ENCODE peak calls at places on chromosomes 7 and 10, in nine cellular contexts. One of them, this sample, is unnamed.
A peak's percentile ranks its signal among the peaks of the same experiment; 100 is the strongest.

GRCh38 chr10:112834661-112835060 is 115.4 kb upstream of the TCF7L2 start:
- DNase-seq in left lung: no peak
- DNase-seq in heart right ventricle: no peak
- DNase-seq in NB4: no peak
- DNase-seq in cardiac muscle cell: no peak
- DNase-seq in pancreas: no peak
- DNase-seq in foreskin fibroblast: no peak
- DNase-seq in right lobe of liver: no peak
- DNase-seq in Caco-2: no peak
- DNase-seq in this sample: no peak

GRCh38 chr7:98836811-98837631 is 32.8 kb downstream of the TMEM130 start:
- DNase-seq in left lung: no peak
- DNase-seq in Caco-2: peak; percentile 72
- DNase-seq in foreskin fibroblast: no peak
- DNase-seq in NB4: peak; percentile 71
- DNase-seq in right lobe of liver: no peak
- DNase-seq in heart right ventricle: peak; percentile 25
- DNase-seq in pancreas: peak; percentile 29
- DNase-seq in cardiac muscle cell: peak; percentile 38
- DNase-seq in this sample: peak; percentile 32

GRCh38 chr7:28678421-28678965 is 266.2 kb downstream of the CREB5 start:
- DNase-seq in foreskin fibroblast: no peak
- DNase-seq in NB4: no peak
- DNase-seq in right lobe of liver: no peak
- DNase-seq in left lung: no peak
- DNase-seq in cardiac muscle cell: peak; percentile 6
- DNase-seq in pancreas: no peak
- DNase-seq in heart right ventricle: no peak
- DNase-seq in Caco-2: no peak
- DNase-seq in this sample: peak; percentile 31

GRCh38 chr10:61175331-61175730 is 231.3 kb upstream of the RHOBTB1 start:
- DNase-seq in NB4: no peak
- DNase-seq in foreskin fibroblast: peak; percentile 16
- DNase-seq in Caco-2: no peak
- DNase-seq in left lung: no peak
- DNase-seq in cardiac muscle cell: peak; percentile 21
- DNase-seq in heart right ventricle: no peak
- DNase-seq in right lobe of liver: no peak
- DNase-seq in pancreas: no peak
- DNase-seq in this sample: peak; percentile 69

GRCh38 chr10:23496727-23497126 is 57.9 kb downstream of the OTUD1 start:
- DNase-seq in right lobe of liver: no peak
- DNase-seq in Caco-2: no peak
- DNase-seq in NB4: no peak
- DNase-seq in left lung: no peak
- DNase-seq in heart right ventricle: no peak
- DNase-seq in pancreas: no peak
- DNase-seq in cardiac muscle cell: no peak
- DNase-seq in foreskin fibroblast: no peak
- DNase-seq in this sample: no peak

GRCh38 chr10:77351386-77351785 is 286.2 kb downstream of the KCNMA1 start:
- DNase-seq in heart right ventricle: no peak
- DNase-seq in NB4: no peak
- DNase-seq in right lobe of liver: no peak
- DNase-seq in cardiac muscle cell: peak; percentile 27
- DNase-seq in Caco-2: no peak
- DNase-seq in foreskin fibroblast: peak; percentile 61
- DNase-seq in left lung: no peak
- DNase-seq in pancreas: no peak
- DNase-seq in this sample: no peak

GRCh38 chr7:143434660-143435059 is 8.6 kb upstream of the TAS2R60 start:
- DNase-seq in right lobe of liver: peak; percentile 88
- DNase-seq in foreskin fibroblast: peak; percentile 71
- DNase-seq in NB4: no peak
- DNase-seq in cardiac muscle cell: peak; percentile 70
- DNase-seq in pancreas: no peak
- DNase-seq in left lung: no peak
- DNase-seq in heart right ventricle: peak; percentile 51
- DNase-seq in Caco-2: no peak
- DNase-seq in this sample: no peak

GRCh38 chr10:78991187-78991586 is 77.6 kb upstream of the ZMIZ1 start:
- DNase-seq in cardiac muscle cell: no peak
- DNase-seq in right lobe of liver: no peak
- DNase-seq in NB4: peak; percentile 47
- DNase-seq in heart right ventricle: no peak
- DNase-seq in left lung: no peak
- DNase-seq in foreskin fibroblast: peak; percentile 16
- DNase-seq in pancreas: no peak
- DNase-seq in Caco-2: no peak
- DNase-seq in this sample: no peak

GRCh38 chr7:84950836-84951235 is 236.0 kb downstream of the SEMA3D start:
- DNase-seq in cardiac muscle cell: peak; percentile 7
- DNase-seq in heart right ventricle: no peak
- DNase-seq in pancreas: no peak
- DNase-seq in foreskin fibroblast: peak; percentile 23
- DNase-seq in left lung: no peak
- DNase-seq in right lobe of liver: no peak
- DNase-seq in Caco-2: no peak
- DNase-seq in NB4: peak; percentile 27
- DNase-seq in this sample: no peak

GRCh38 chr7:133197972-133198544 is 54.8 kb upstream of the EXOC4 start:
- DNase-seq in NB4: no peak
- DNase-seq in left lung: no peak
- DNase-seq in Caco-2: no peak
- DNase-seq in right lobe of liver: no peak
- DNase-seq in foreskin fibroblast: no peak
- DNase-seq in cardiac muscle cell: no peak
- DNase-seq in pancreas: no peak
- DNase-seq in heart right ventricle: no peak
- DNase-seq in this sample: no peak

GRCh38 chr7:7742223-7742622 is 23.8 kb upstream of the RPA3 start:
- DNase-seq in heart right ventricle: no peak
- DNase-seq in pancreas: no peak
- DNase-seq in left lung: no peak
- DNase-seq in cardiac muscle cell: no peak
- DNase-seq in NB4: no peak
- DNase-seq in right lobe of liver: no peak
- DNase-seq in Caco-2: no peak
- DNase-seq in foreskin fibroblast: no peak
- DNase-seq in this sample: no peak

GRCh38 chr10:128001886-128002285 is 95.0 kb downstream of the PTPRE start:
- DNase-seq in heart right ventricle: no peak
- DNase-seq in cardiac muscle cell: no peak
- DNase-seq in Caco-2: no peak
- DNase-seq in NB4: no peak
- DNase-seq in right lobe of liver: no peak
- DNase-seq in left lung: peak; percentile 55
- DNase-seq in foreskin fibroblast: no peak
- DNase-seq in pancreas: no peak
- DNase-seq in this sample: no peak

GRCh38 chr10:36534471-36535002 is 590.9 kb upstream of the ANKRD30A start:
- DNase-seq in left lung: no peak
- DNase-seq in cardiac muscle cell: peak; percentile 61
- DNase-seq in foreskin fibroblast: peak; percentile 35
- DNase-seq in pancreas: no peak
- DNase-seq in heart right ventricle: no peak
- DNase-seq in right lobe of liver: no peak
- DNase-seq in Caco-2: no peak
- DNase-seq in NB4: peak; percentile 94
- DNase-seq in this sample: peak; percentile 67

GRCh38 chr7:3733541-3734140 is 432.6 kb downstream of the SDK1 start:
- DNase-seq in right lobe of liver: no peak
- DNase-seq in NB4: no peak
- DNase-seq in heart right ventricle: no peak
- DNase-seq in Caco-2: no peak
- DNase-seq in left lung: no peak
- DNase-seq in pancreas: no peak
- DNase-seq in cardiac muscle cell: no peak
- DNase-seq in foreskin fibroblast: peak; percentile 52
- DNase-seq in this sample: peak; percentile 23

GRCh38 chr7:3732395-3732794 is 431.3 kb downstream of the SDK1 start:
- DNase-seq in left lung: no peak
- DNase-seq in heart right ventricle: no peak
- DNase-seq in pancreas: no peak
- DNase-seq in right lobe of liver: no peak
- DNase-seq in cardiac muscle cell: no peak
- DNase-seq in NB4: no peak
- DNase-seq in Caco-2: no peak
- DNase-seq in foreskin fibroblast: no peak
- DNase-seq in this sample: no peak

GRCh38 chr7:3725660-3726059 is 424.6 kb downstream of the SDK1 start:
- DNase-seq in left lung: no peak
- DNase-seq in heart right ventricle: no peak
- DNase-seq in NB4: no peak
- DNase-seq in cardiac muscle cell: no peak
- DNase-seq in pancreas: no peak
- DNase-seq in foreskin fibroblast: no peak
- DNase-seq in right lobe of liver: no peak
- DNase-seq in Caco-2: no peak
- DNase-seq in this sample: no peak

GRCh38 chr7:3725145-3725544 is 424.1 kb downstream of the SDK1 start:
- DNase-seq in left lung: no peak
- DNase-seq in NB4: no peak
- DNase-seq in cardiac muscle cell: peak; percentile 29
- DNase-seq in right lobe of liver: no peak
- DNase-seq in heart right ventricle: no peak
- DNase-seq in Caco-2: no peak
- DNase-seq in pancreas: peak; percentile 19
- DNase-seq in foreskin fibroblast: no peak
- DNase-seq in this sample: no peak

DNA sequence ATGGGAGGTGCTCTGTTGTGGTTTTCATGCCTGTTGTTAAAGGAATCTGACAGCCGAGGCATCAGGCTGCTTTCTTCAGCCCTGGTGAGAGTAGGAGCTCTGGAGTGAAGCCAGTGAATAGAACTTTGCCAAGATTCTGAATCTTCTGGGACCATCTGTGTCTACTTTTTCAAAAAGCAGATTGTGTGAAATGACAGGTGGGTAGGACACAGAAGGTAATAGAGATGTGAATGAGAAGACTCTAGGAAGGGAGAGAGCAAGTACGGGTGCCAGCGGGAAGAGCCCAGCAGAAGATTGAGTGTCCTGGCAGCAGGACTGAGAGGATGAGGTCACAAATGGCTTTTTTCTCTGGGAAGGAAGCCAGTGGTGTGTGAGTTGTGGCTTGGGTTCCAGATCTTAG is 429.2 kb downstream of the SDK1 start:
- DNase-seq in left lung: no peak
- DNase-seq in right lobe of liver: no peak
- DNase-seq in foreskin fibroblast: peak; percentile 26
- DNase-seq in NB4: no peak
- DNase-seq in pancreas: no peak
- DNase-seq in heart right ventricle: no peak
- DNase-seq in cardiac muscle cell: no peak
- DNase-seq in Caco-2: no peak
- DNase-seq in this sample: peak; percentile 78
- H3K4me3 ChIP-seq in left lung: no peak overlapping the region
- H3K4me3 ChIP-seq in right lobe of liver: no peak overlapping the region
- H3K4me3 ChIP-seq in foreskin fibroblast: no peak overlapping the region
- H3K4me3 ChIP-seq in NB4: no peak overlapping the region
- H3K4me3 ChIP-seq in pancreas: no peak overlapping the region
- H3K4me3 ChIP-seq in heart right ventricle: no peak overlapping the region
- H3K4me3 ChIP-seq in cardiac muscle cell: no peak overlapping the region
- H3K4me3 ChIP-seq in Caco-2: no peak overlapping the region
- H3K4me3 ChIP-seq in this sample: no peak overlapping the region

DNA sequence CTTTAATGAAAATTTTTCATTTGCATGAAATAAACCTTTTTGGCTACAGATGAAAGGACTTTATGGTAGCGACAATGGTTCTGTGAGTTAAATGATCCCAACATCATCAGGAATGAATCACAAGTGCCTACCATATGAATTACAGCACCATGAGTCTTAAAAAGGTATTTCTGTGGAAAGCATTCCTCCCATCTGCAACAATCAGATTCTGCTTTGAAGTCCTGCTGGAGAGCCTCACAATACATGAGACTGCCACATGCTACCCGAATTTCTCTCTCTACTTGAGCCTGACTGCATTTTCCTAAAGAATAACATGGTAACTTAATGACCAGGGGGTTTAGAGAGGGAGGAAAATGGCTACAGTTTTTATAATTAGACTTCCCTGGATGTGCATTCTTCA is 190.3 kb downstream of the TWIST1 start:
- DNase-seq in cardiac muscle cell: no peak
- DNase-seq in Caco-2: no peak
- DNase-seq in left lung: no peak
- DNase-seq in NB4: no peak
- DNase-seq in foreskin fibroblast: peak; percentile 47
- DNase-seq in pancreas: no peak
- DNase-seq in heart right ventricle: no peak
- DNase-seq in right lobe of liver: no peak
- DNase-seq in this sample: peak; percentile 22
- TF ChIP-seq CTCF in cardiac muscle cell: no peak
- TF ChIP-seq CTCF in Caco-2: no peak
- TF ChIP-seq CTCF in left lung: no peak
- TF ChIP-seq CTCF in NB4: no peak
- TF ChIP-seq CTCF in foreskin fibroblast: no peak
- TF ChIP-seq CTCF in pancreas: no peak
- TF ChIP-seq CTCF in heart right ventricle: no peak
- TF ChIP-seq CTCF in right lobe of liver: no peak
- TF ChIP-seq CTCF in this sample: no peak

DNA sequence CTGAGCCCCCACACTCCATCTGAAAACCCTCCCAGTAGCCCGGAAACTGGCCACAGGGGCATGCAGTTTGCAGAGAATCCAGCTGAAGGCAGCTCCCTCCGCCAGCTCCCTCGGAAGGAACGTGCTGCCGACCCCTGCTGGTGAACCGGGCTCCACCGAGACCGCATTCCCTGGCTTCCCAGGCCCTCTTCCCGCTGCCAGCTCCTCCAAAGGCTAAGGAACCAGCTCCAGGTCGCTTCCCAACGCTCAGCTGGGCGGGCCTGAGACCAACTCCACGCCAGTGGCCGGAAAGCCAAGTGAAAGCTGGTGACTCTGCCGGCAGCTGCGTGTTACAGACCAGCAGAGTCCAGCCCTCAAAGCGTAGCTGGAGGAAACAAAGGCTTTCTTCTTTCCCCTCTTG is 35.8 kb downstream of the GPER1 start:
- DNase-seq in left lung: no peak
- DNase-seq in foreskin fibroblast: no peak
- DNase-seq in Caco-2: peak; percentile 42
- DNase-seq in right lobe of liver: peak; percentile 82
- DNase-seq in pancreas: peak; percentile 34
- DNase-seq in NB4: no peak
- DNase-seq in cardiac muscle cell: peak; percentile 95
- DNase-seq in heart right ventricle: peak; percentile 85
- DNase-seq in this sample: peak; percentile 66
- H3K4me3 ChIP-seq in left lung: no peak overlapping the region
- H3K4me3 ChIP-seq in foreskin fibroblast: no peak overlapping the region
- H3K4me3 ChIP-seq in Caco-2: no peak overlapping the region
- H3K4me3 ChIP-seq in right lobe of liver: no peak overlapping the region
- H3K4me3 ChIP-seq in pancreas: no peak overlapping the region
- H3K4me3 ChIP-seq in NB4: no peak overlapping the region
- H3K4me3 ChIP-seq in cardiac muscle cell: no peak overlapping the region
- H3K4me3 ChIP-seq in heart right ventricle: peak overlapping the region; percentile 41
- H3K4me3 ChIP-seq in this sample: peak overlapping the region; percentile 9

DNA sequence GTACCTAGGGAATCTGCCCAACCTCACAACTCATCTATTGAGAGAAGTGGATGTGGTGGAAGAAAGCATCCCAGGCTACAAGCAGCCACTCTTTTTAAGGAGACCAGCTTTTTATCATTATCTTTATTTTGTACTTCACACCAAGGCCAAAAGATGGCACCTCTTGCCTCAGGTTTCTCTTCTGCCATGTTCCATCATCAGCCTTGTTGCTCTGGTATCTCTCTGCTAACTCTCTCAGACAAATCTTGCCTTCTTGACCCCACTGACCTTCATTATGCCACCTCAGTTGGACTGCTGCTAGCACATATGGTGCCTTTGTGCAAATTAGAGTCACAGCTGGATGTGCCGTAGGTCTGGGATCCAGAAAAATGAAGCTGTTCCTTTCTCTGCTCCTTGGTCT is 47.2 kb upstream of the DYNC1I1 start:
- DNase-seq in pancreas: no peak
- DNase-seq in left lung: no peak
- DNase-seq in foreskin fibroblast: no peak
- DNase-seq in heart right ventricle: no peak
- DNase-seq in Caco-2: peak; percentile 3
- DNase-seq in cardiac muscle cell: no peak
- DNase-seq in NB4: peak; percentile 14
- DNase-seq in right lobe of liver: no peak
- DNase-seq in this sample: no peak
- TF ChIP-seq CTCF in pancreas: no peak
- TF ChIP-seq CTCF in left lung: no peak
- TF ChIP-seq CTCF in foreskin fibroblast: no peak
- TF ChIP-seq CTCF in heart right ventricle: no peak
- TF ChIP-seq CTCF in Caco-2: no peak
- TF ChIP-seq CTCF in cardiac muscle cell: no peak
- TF ChIP-seq CTCF in NB4: no peak
- TF ChIP-seq CTCF in right lobe of liver: peak; percentile 11
- TF ChIP-seq CTCF in this sample: no peak

This sample was measured in astrocyte of the cerebellum.